ENCODE peak calls at places on chromosomes 4 and X, in four cellular contexts. P, M, Z and W are unnamed samples.
A peak's percentile ranks its signal among the peaks of the same experiment; 100 is the strongest.

GRCh38 chrX:134718329-134719317 is 60.4 kb upstream of the PLAC1 start:
- DNase-seq in P (no peak), M (no peak), Z (peak; percentile 95), W (no peak)

GRCh38 chrX:146396409-146396808 is 413.2 kb upstream of the CXorf51B start:
- DNase-seq in P (peak; percentile 14), M (no peak), Z (no peak), W (no peak)

GRCh38 chr4:185219551-185220344 is 10.3 kb downstream of the SNX25 start:
- DNase-seq in P (peak; percentile 88), M (no peak), Z (peak; percentile 84), W (peak; percentile 80)

GRCh38 chrX:4380710-4381109 is 667.3 kb upstream of the PRKX start:
- DNase-seq in P (no peak), M (no peak), Z (no peak), W (no peak)

GRCh38 chr4:176205299-176205698 is 9.9 kb upstream of the SPATA4 start:
- DNase-seq in P (no peak), M (no peak), Z (no peak), W (no peak)

GRCh38 chr4:25141592-25141991 is 18.7 kb downstream of the SEPSECS start:
- DNase-seq in P (no peak), M (no peak), Z (no peak), W (no peak)

GRCh38 chrX:119617511-119618164 is 11.4 kb upstream of the NKRF start:
- DNase-seq in P (no peak), M (no peak), Z (no peak), W (no peak)

GRCh38 chr4:123304151-123305021 is 92.2 kb upstream of the SPRY1 start:
- DNase-seq in P (no peak), M (peak; percentile 67), Z (no peak), W (no peak)

GRCh38 chr4:152112116-152112515 is 351.3 kb upstream of the GATB start:
- DNase-seq in P (no peak), M (no peak), Z (no peak), W (no peak)

GRCh38 chr4:28879178-28879577 is 1841.0 kb upstream of the PCDH7 start:
- DNase-seq in P (no peak), M (no peak), Z (peak; percentile 9), W (no peak)

GRCh38 chr4:100414016-100414790 is 103.6 kb downstream of the EMCN start:
- DNase-seq in P (no peak), M (no peak), Z (peak; percentile 49), W (no peak)

GRCh38 chr4:140256941-140257340 is 103.0 kb upstream of the MAML3 start:
- DNase-seq in P (no peak), M (no peak), Z (peak; percentile 61), W (no peak)

GRCh38 chr4:15348236-15348635 is 79.6 kb upstream of the C1QTNF7 start:
- DNase-seq in P (no peak), M (no peak), Z (peak; percentile 14), W (no peak)

GRCh38 chr4:146567396-146567795 is 45.7 kb upstream of the SLC10A7 start:
- DNase-seq in P (no peak), M (no peak), Z (peak; percentile 11), W (no peak)

GRCh38 chrX:31981546-31982062 is 909.8 kb upstream of the FTHL17 start:
- DNase-seq in P (no peak), M (no peak), Z (no peak), W (no peak)

GRCh38 chr4:145012841-145013240 is 85.2 kb downstream of the ANAPC10 start:
- DNase-seq in P (peak; percentile 20), M (no peak), Z (peak; percentile 85), W (no peak)
- H3K27ac ChIP-seq in P (no peak overlapping the region), M (no peak overlapping the region), Z (peak overlapping the region; percentile 38), W (no peak overlapping the region)

DNA sequence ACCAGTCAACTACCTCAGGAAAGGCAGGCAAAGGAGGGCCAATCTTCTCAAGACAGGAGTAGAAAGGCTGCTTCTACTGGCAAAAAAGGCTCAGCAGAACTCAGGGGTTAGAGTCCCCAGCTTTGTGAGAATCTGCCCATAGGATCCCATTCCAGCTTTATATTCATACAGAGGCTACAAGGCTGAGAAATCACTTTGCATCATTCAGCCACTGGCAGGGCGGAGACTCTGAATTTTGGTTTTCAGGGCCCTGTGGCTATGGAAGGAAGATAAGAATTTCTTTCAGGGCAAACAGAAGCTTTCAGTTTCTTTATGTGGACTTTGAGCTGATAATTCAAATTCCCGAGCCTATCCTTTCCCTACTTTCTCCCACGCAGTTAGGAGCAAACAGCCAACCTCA is 165.1 kb upstream of the PPP1R2C start:
- DNase-seq in P (no peak), M (no peak), Z (no peak), W (no peak)
- H3K4me1 ChIP-seq in P (no peaks in the 10 kb centered on the region), M (no peaks in the 10 kb centered on the region), Z (no peaks in the 10 kb centered on the region), W (no peaks in the 10 kb centered on the region)

DNA sequence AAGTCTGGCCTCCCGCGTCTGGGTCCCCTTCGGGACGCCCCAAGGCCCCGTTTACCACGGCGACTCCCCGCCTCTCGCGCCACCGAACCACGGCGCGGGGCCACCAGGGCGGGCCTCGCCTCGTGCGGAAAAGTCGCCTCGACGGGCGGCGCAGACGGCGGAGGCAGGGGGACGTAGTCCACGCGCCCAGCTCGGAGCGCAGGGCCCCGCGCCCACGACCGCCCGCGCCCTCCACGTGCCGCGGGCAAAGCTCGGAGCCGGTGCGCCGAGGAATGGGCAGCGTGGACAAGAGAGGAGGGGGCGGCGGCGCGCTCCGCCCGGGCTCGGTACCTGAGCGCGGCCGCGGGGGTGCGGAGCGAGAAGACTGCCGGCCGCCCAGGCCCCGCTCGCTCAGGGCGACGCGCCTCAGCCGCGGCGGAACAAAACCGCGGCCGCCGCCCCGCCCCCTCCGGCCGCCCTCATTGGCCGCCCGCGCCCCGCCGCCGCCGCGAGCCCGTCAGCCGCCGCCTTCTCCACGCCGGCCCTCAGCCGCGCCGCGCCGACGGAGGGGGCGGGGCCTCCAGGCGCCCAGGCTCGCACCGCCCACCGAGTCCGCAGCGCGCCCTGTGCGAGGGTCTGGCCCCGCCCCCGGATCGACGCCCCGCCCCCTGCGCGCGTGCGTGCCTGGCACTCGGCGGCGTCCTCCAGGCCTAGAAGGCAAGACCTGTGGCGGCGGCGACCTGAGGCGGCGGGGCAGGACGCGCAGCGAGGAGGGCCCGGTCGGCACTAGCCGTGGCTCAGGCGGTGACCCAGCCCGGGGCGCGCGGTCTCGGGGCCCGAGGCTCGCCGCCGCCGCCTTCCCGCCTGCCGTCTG is at the start of gene FAM53A:
- DNase-seq in P (peak; percentile 94), M (peak; percentile 98), Z (peak; percentile 73), W (peak; percentile 95)
- H3K27ac ChIP-seq in P (peak within 1 kb of the TSS; percentile 83), M (peak within 1 kb of the TSS; percentile 22), Z (peak within 1 kb of the TSS; percentile 90), W (peak within 1 kb of the TSS; percentile 80)

GRCh38 chr4:26296514-26296913 is 24.3 kb upstream of the RBPJ start:
- DNase-seq in P (no peak), M (no peak), Z (no peak), W (no peak)
- H3K4me1 ChIP-seq in P (no peaks in the 10 kb centered on the region), M (no peaks in the 10 kb centered on the region), Z (peaks cover 2% of the 10 kb centered on the region), W (peaks cover 2% of the 10 kb centered on the region)

GRCh38 chr4:71230258-71230594 is 108.6 kb upstream of the SLC4A4 start:
- DNase-seq in P (no peak), M (no peak), Z (peak; percentile 19), W (no peak)
- H3K27ac ChIP-seq in P (no peak overlapping the region), M (peak overlapping the region; percentile 78), Z (peak overlapping the region; percentile 83), W (no peak overlapping the region)